ENCODE peak calls at places on chromosomes 12 and 14, in ten cellular contexts. One of them, this sample, is unnamed.
A peak's percentile ranks its signal among the peaks of the same experiment; 100 is the strongest.

GRCh38 chr14:40463886-40464285 is 1031.7 kb upstream of the FBXO33 start:
- DNase-seq in upper lobe of right lung: no peak
- DNase-seq in body of pancreas: no peak
- DNase-seq in cardiac muscle cell: no peak
- DNase-seq in psoas muscle: no peak
- DNase-seq in esophagus squamous epithelium: no peak
- DNase-seq in hepatocyte: no peak
- DNase-seq in neural progenitor cell: no peak
- DNase-seq in GM10248: no peak
- DNase-seq in CD4-positive, alpha-beta T cell: no peak
- DNase-seq in this sample: no peak

GRCh38 chr14:102491786-102492522 is 17.6 kb downstream of the ANKRD9 start:
- DNase-seq in GM10248: no peak
- DNase-seq in upper lobe of right lung: peak; percentile 25
- DNase-seq in hepatocyte: no peak
- DNase-seq in psoas muscle: peak; percentile 1
- DNase-seq in CD4-positive, alpha-beta T cell: no peak
- DNase-seq in neural progenitor cell: no peak
- DNase-seq in esophagus squamous epithelium: no peak
- DNase-seq in body of pancreas: no peak
- DNase-seq in cardiac muscle cell: no peak
- DNase-seq in this sample: no peak

GRCh38 chr12:106345739-106346138 is 11.8 kb upstream of the POLR3B start:
- DNase-seq in body of pancreas: no peak
- DNase-seq in psoas muscle: no peak
- DNase-seq in neural progenitor cell: peak; percentile 72
- DNase-seq in hepatocyte: peak; percentile 73
- DNase-seq in upper lobe of right lung: no peak
- DNase-seq in cardiac muscle cell: peak; percentile 68
- DNase-seq in CD4-positive, alpha-beta T cell: no peak
- DNase-seq in esophagus squamous epithelium: no peak
- DNase-seq in GM10248: no peak
- DNase-seq in this sample: no peak

GRCh38 chr12:130632582-130633174 is 83.4 kb downstream of the RIMBP2 start:
- DNase-seq in GM10248: no peak
- DNase-seq in neural progenitor cell: no peak
- DNase-seq in upper lobe of right lung: peak; percentile 2
- DNase-seq in CD4-positive, alpha-beta T cell: no peak
- DNase-seq in cardiac muscle cell: no peak
- DNase-seq in esophagus squamous epithelium: no peak
- DNase-seq in hepatocyte: no peak
- DNase-seq in psoas muscle: no peak
- DNase-seq in body of pancreas: no peak
- DNase-seq in this sample: no peak

GRCh38 chr12:76720068-76720467 is 43.8 kb upstream of the ZDHHC17 start:
- DNase-seq in esophagus squamous epithelium: no peak
- DNase-seq in GM10248: no peak
- DNase-seq in upper lobe of right lung: no peak
- DNase-seq in hepatocyte: no peak
- DNase-seq in cardiac muscle cell: peak; percentile 9
- DNase-seq in psoas muscle: no peak
- DNase-seq in neural progenitor cell: no peak
- DNase-seq in body of pancreas: no peak
- DNase-seq in CD4-positive, alpha-beta T cell: no peak
- DNase-seq in this sample: no peak

GRCh38 chr12:117875652-117876491 is 92.9 kb downstream of the KSR2 start:
- DNase-seq in CD4-positive, alpha-beta T cell: peak; percentile 62
- DNase-seq in body of pancreas: no peak
- DNase-seq in GM10248: peak; percentile 63
- DNase-seq in hepatocyte: peak; percentile 53
- DNase-seq in neural progenitor cell: peak; percentile 95
- DNase-seq in psoas muscle: peak; percentile 26
- DNase-seq in upper lobe of right lung: no peak
- DNase-seq in cardiac muscle cell: peak; percentile 56
- DNase-seq in esophagus squamous epithelium: no peak
- DNase-seq in this sample: no peak

GRCh38 chr12:41339784-41340183 is 151.7 kb downstream of the PDZRN4 start:
- DNase-seq in GM10248: no peak
- DNase-seq in psoas muscle: no peak
- DNase-seq in hepatocyte: no peak
- DNase-seq in CD4-positive, alpha-beta T cell: no peak
- DNase-seq in esophagus squamous epithelium: no peak
- DNase-seq in neural progenitor cell: no peak
- DNase-seq in body of pancreas: no peak
- DNase-seq in cardiac muscle cell: no peak
- DNase-seq in upper lobe of right lung: no peak
- DNase-seq in this sample: no peak

GRCh38 chr14:91332448-91333059 is 85.1 kb downstream of the CCDC88C start:
- DNase-seq in hepatocyte: peak; percentile 32
- DNase-seq in cardiac muscle cell: no peak
- DNase-seq in body of pancreas: peak; percentile 23
- DNase-seq in esophagus squamous epithelium: no peak
- DNase-seq in CD4-positive, alpha-beta T cell: no peak
- DNase-seq in neural progenitor cell: no peak
- DNase-seq in upper lobe of right lung: no peak
- DNase-seq in GM10248: no peak
- DNase-seq in psoas muscle: no peak
- DNase-seq in this sample: no peak

GRCh38 chr12:94186461-94187237 is 38.3 kb downstream of the PLXNC1 start:
- DNase-seq in esophagus squamous epithelium: no peak
- DNase-seq in upper lobe of right lung: peak; percentile 67
- DNase-seq in cardiac muscle cell: peak; percentile 79
- DNase-seq in GM10248: no peak
- DNase-seq in neural progenitor cell: peak; percentile 96
- DNase-seq in psoas muscle: peak; percentile 25
- DNase-seq in body of pancreas: peak; percentile 20
- DNase-seq in hepatocyte: peak; percentile 50
- DNase-seq in CD4-positive, alpha-beta T cell: no peak
- DNase-seq in this sample: no peak

GRCh38 chr12:120534703-120535655 is 823 bp downstream of the RNF10 start:
- DNase-seq in hepatocyte: peak; percentile 78
- DNase-seq in psoas muscle: peak; percentile 28
- DNase-seq in upper lobe of right lung: peak; percentile 77
- DNase-seq in esophagus squamous epithelium: peak; percentile 12
- DNase-seq in body of pancreas: peak; percentile 50
- DNase-seq in cardiac muscle cell: peak; percentile 72
- DNase-seq in neural progenitor cell: peak; percentile 78
- DNase-seq in CD4-positive, alpha-beta T cell: peak; percentile 42
- DNase-seq in GM10248: peak; percentile 62
- DNase-seq in this sample: no peak

GRCh38 chr12:70812124-70812523 is 108.4 kb downstream of the PTPRR start:
- DNase-seq in esophagus squamous epithelium: no peak
- DNase-seq in cardiac muscle cell: no peak
- DNase-seq in hepatocyte: peak; percentile 71
- DNase-seq in CD4-positive, alpha-beta T cell: no peak
- DNase-seq in body of pancreas: no peak
- DNase-seq in psoas muscle: no peak
- DNase-seq in GM10248: no peak
- DNase-seq in upper lobe of right lung: no peak
- DNase-seq in neural progenitor cell: no peak
- DNase-seq in this sample: no peak

GRCh38 chr12:58285551-58285950 is 344.2 kb downstream of the ATP23 start:
- DNase-seq in hepatocyte: no peak
- DNase-seq in GM10248: no peak
- DNase-seq in body of pancreas: no peak
- DNase-seq in CD4-positive, alpha-beta T cell: no peak
- DNase-seq in cardiac muscle cell: no peak
- DNase-seq in psoas muscle: no peak
- DNase-seq in upper lobe of right lung: no peak
- DNase-seq in neural progenitor cell: peak; percentile 66
- DNase-seq in esophagus squamous epithelium: no peak
- DNase-seq in this sample: no peak

GRCh38 chr12:64402181-64402580 is 2.0 kb upstream of the XPOT start:
- DNase-seq in psoas muscle: no peak
- DNase-seq in upper lobe of right lung: no peak
- DNase-seq in esophagus squamous epithelium: no peak
- DNase-seq in neural progenitor cell: no peak
- DNase-seq in GM10248: no peak
- DNase-seq in hepatocyte: no peak
- DNase-seq in cardiac muscle cell: no peak
- DNase-seq in body of pancreas: no peak
- DNase-seq in CD4-positive, alpha-beta T cell: no peak
- DNase-seq in this sample: no peak

GRCh38 chr12:64403708-64404469 is at the start of gene XPOT:
- DNase-seq in esophagus squamous epithelium: peak; percentile 68
- DNase-seq in CD4-positive, alpha-beta T cell: peak; percentile 90
- DNase-seq in neural progenitor cell: peak; percentile 99
- DNase-seq in upper lobe of right lung: peak; percentile 98
- DNase-seq in body of pancreas: peak; percentile 95
- DNase-seq in hepatocyte: peak; percentile 98
- DNase-seq in psoas muscle: peak; percentile 96
- DNase-seq in GM10248: peak; percentile 97
- DNase-seq in cardiac muscle cell: peak; percentile 97
- DNase-seq in this sample: peak; percentile 89

GRCh38 chr12:64400041-64400440 is 4.2 kb upstream of the XPOT start:
- DNase-seq in neural progenitor cell: peak; percentile 26
- DNase-seq in GM10248: no peak
- DNase-seq in psoas muscle: no peak
- DNase-seq in cardiac muscle cell: no peak
- DNase-seq in body of pancreas: no peak
- DNase-seq in CD4-positive, alpha-beta T cell: no peak
- DNase-seq in esophagus squamous epithelium: no peak
- DNase-seq in upper lobe of right lung: no peak
- DNase-seq in hepatocyte: no peak
- DNase-seq in this sample: no peak

GRCh38 chr12:64407342-64408223 is 3.4 kb downstream of the XPOT start:
- DNase-seq in hepatocyte: no peak
- DNase-seq in CD4-positive, alpha-beta T cell: no peak
- DNase-seq in cardiac muscle cell: no peak
- DNase-seq in psoas muscle: no peak
- DNase-seq in upper lobe of right lung: no peak
- DNase-seq in body of pancreas: no peak
- DNase-seq in GM10248: no peak
- DNase-seq in esophagus squamous epithelium: no peak
- DNase-seq in neural progenitor cell: peak; percentile 23
- DNase-seq in this sample: no peak

GRCh38 chr12:64404470-64405446 is 566 bp downstream of the XPOT start:
- DNase-seq in body of pancreas: peak; percentile 59
- DNase-seq in CD4-positive, alpha-beta T cell: no peak
- DNase-seq in hepatocyte: peak; percentile 82
- DNase-seq in neural progenitor cell: no peak
- DNase-seq in esophagus squamous epithelium: peak; percentile 32
- DNase-seq in upper lobe of right lung: peak; percentile 83
- DNase-seq in GM10248: peak; percentile 54
- DNase-seq in cardiac muscle cell: peak; percentile 57
- DNase-seq in psoas muscle: peak; percentile 69
- DNase-seq in this sample: no peak
- TF ChIP-seq CTCF in body of pancreas: no peak
- TF ChIP-seq CTCF in CD4-positive, alpha-beta T cell: no peak
- TF ChIP-seq CTCF in hepatocyte: no peak
- TF ChIP-seq CTCF in neural progenitor cell: no peak
- TF ChIP-seq CTCF in esophagus squamous epithelium: no peak
- TF ChIP-seq CTCF in upper lobe of right lung: no peak
- TF ChIP-seq CTCF in GM10248: no peak
- TF ChIP-seq CTCF in cardiac muscle cell: no peak
- TF ChIP-seq CTCF in psoas muscle: no peak
- TF ChIP-seq CTCF in this sample: no peak

GRCh38 chr12:60981473-60981872 is 1278.7 kb upstream of the USP15 start:
- DNase-seq in esophagus squamous epithelium: no peak
- DNase-seq in cardiac muscle cell: no peak
- DNase-seq in hepatocyte: no peak
- DNase-seq in neural progenitor cell: peak; percentile 42
- DNase-seq in upper lobe of right lung: no peak
- DNase-seq in CD4-positive, alpha-beta T cell: no peak
- DNase-seq in body of pancreas: no peak
- DNase-seq in GM10248: no peak
- DNase-seq in psoas muscle: no peak
- DNase-seq in this sample: no peak

GRCh38 chr12:60980558-60980957 is 1279.6 kb upstream of the USP15 start:
- DNase-seq in upper lobe of right lung: no peak
- DNase-seq in hepatocyte: no peak
- DNase-seq in cardiac muscle cell: no peak
- DNase-seq in GM10248: no peak
- DNase-seq in neural progenitor cell: peak; percentile 43
- DNase-seq in esophagus squamous epithelium: no peak
- DNase-seq in psoas muscle: no peak
- DNase-seq in CD4-positive, alpha-beta T cell: no peak
- DNase-seq in body of pancreas: no peak
- DNase-seq in this sample: no peak

GRCh38 chr12:60977966-60978365 is 1282.2 kb upstream of the USP15 start:
- DNase-seq in esophagus squamous epithelium: no peak
- DNase-seq in psoas muscle: no peak
- DNase-seq in hepatocyte: no peak
- DNase-seq in body of pancreas: no peak
- DNase-seq in GM10248: no peak
- DNase-seq in neural progenitor cell: peak; percentile 69
- DNase-seq in CD4-positive, alpha-beta T cell: no peak
- DNase-seq in upper lobe of right lung: no peak
- DNase-seq in cardiac muscle cell: no peak
- DNase-seq in this sample: no peak
- TF ChIP-seq CTCF in esophagus squamous epithelium: no peak
- TF ChIP-seq CTCF in psoas muscle: no peak
- TF ChIP-seq CTCF in hepatocyte: peak; percentile 16
- TF ChIP-seq CTCF in body of pancreas: no peak
- TF ChIP-seq CTCF in GM10248: no peak
- TF ChIP-seq CTCF in neural progenitor cell: peak; percentile 69
- TF ChIP-seq CTCF in CD4-positive, alpha-beta T cell: no peak
- TF ChIP-seq CTCF in upper lobe of right lung: no peak
- TF ChIP-seq CTCF in cardiac muscle cell: no peak
- TF ChIP-seq CTCF in this sample: no peak

GRCh38 chr12:31931796-31932715 is 27.2 kb upstream of the RESF1 start:
- DNase-seq in upper lobe of right lung: no peak
- DNase-seq in cardiac muscle cell: no peak
- DNase-seq in body of pancreas: no peak
- DNase-seq in GM10248: no peak
- DNase-seq in psoas muscle: no peak
- DNase-seq in CD4-positive, alpha-beta T cell: no peak
- DNase-seq in hepatocyte: no peak
- DNase-seq in esophagus squamous epithelium: no peak
- DNase-seq in neural progenitor cell: no peak
- DNase-seq in this sample: no peak
- TF ChIP-seq CTCF in upper lobe of right lung: no peak
- TF ChIP-seq CTCF in cardiac muscle cell: no peak
- TF ChIP-seq CTCF in body of pancreas: no peak
- TF ChIP-seq CTCF in GM10248: no peak
- TF ChIP-seq CTCF in psoas muscle: no peak
- TF ChIP-seq CTCF in CD4-positive, alpha-beta T cell: no peak
- TF ChIP-seq CTCF in hepatocyte: no peak
- TF ChIP-seq CTCF in esophagus squamous epithelium: no peak
- TF ChIP-seq CTCF in neural progenitor cell: no peak
- TF ChIP-seq CTCF in this sample: no peak

DNA sequence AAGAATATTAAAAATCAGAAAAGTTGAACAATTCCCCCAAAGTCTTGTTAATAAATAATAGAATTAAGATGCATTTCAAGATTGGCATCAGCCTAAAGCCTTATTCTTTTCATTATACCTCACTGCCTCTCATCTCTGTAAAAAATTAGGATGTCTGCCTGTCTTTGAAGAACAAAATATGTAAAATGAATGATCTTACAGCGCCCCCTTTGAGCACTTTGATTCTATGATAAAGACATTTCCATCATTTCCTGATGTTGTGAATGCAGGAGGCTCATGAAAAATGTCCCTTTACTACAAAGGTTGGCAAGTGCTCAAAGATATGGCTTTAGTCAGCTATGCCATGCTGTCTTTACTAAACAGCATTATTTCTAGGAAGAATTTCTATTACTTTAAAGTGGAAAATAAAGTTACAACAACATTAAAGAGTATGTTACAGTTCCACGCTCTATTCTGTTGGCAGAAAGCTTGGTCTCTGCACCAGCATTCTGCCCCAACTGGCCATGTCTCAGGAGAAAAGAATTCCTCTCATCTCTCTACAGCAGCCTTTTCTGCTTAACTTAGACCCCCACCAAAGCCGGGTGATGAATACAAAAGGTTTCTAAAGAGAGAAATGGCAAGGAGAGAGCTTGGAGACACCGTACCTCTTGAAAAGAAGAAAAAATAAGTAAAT is 95.1 kb downstream of the LLPH start:
- DNase-seq in psoas muscle: no peak
- DNase-seq in upper lobe of right lung: no peak
- DNase-seq in hepatocyte: peak; percentile 45
- DNase-seq in neural progenitor cell: peak; percentile 27
- DNase-seq in CD4-positive, alpha-beta T cell: no peak
- DNase-seq in body of pancreas: no peak
- DNase-seq in GM10248: no peak
- DNase-seq in cardiac muscle cell: peak; percentile 31
- DNase-seq in esophagus squamous epithelium: no peak
- DNase-seq in this sample: no peak
- TF ChIP-seq CTCF in psoas muscle: peak; percentile 28
- TF ChIP-seq CTCF in upper lobe of right lung: peak; percentile 28
- TF ChIP-seq CTCF in hepatocyte: peak; percentile 47
- TF ChIP-seq CTCF in neural progenitor cell: peak; percentile 43
- TF ChIP-seq CTCF in CD4-positive, alpha-beta T cell: no peak
- TF ChIP-seq CTCF in body of pancreas: no peak
- TF ChIP-seq CTCF in GM10248: peak; percentile 17
- TF ChIP-seq CTCF in cardiac muscle cell: peak; percentile 44
- TF ChIP-seq CTCF in esophagus squamous epithelium: no peak
- TF ChIP-seq CTCF in this sample: peak; percentile 47

This sample was measured in CD14-positive monocyte.